ENCODE peak calls at places on chromosomes 7 and 10, in eight cellular contexts. R is brain microvascular endothelial cell; K is glutamatergic neuron; E is neural crest cell; L is A549; A is B cell; D is CD8-positive, alpha-beta T cell; I is endothelial cell. X is an unnamed sample.

GRCh38 chr7:107560898-107561516 is 2.7 kb downstream of the COG5 start:
- DNase-seq in R (no peak), K (no peak), E (no peak), L (no peak), A (no peak), D (no peak), I (no peak), X (no peak)

GRCh38 chr7:21345361-21345760 is 82.5 kb upstream of the SP4 start:
- DNase-seq in R (no peak), K (no peak), E (no peak), L (no peak), A (no peak), D (no peak), I (no peak), X (no peak)

GRCh38 chr7:132709971-132710567 is 133.8 kb upstream of the PLXNA4 start:
- DNase-seq in R (peak), K (peak), E (no peak), L (peak), A (peak), D (peak), I (peak), X (no peak)

GRCh38 chr10:131841669-131842139 is 59.1 kb upstream of the PPP2R2D start:
- DNase-seq in R (no peak), K (peak), E (no peak), L (no peak), A (no peak), D (no peak), I (no peak), X (no peak)

GRCh38 chr10:75403144-75404022 is 1.8 kb upstream of the ZNF503 start:
- DNase-seq in R (no peak), K (peak), E (peak), L (peak), A (peak), D (no peak), I (peak), X (peak)

GRCh38 chr10:96168546-96168945 is 38.4 kb downstream of the ZNF518A start:
- DNase-seq in R (no peak), K (no peak), E (no peak), L (peak), A (no peak), D (no peak), I (no peak), X (no peak)

GRCh38 chr7:25795824-25796235 is 356.2 kb upstream of the NFE2L3 start:
- DNase-seq in R (peak), K (no peak), E (no peak), L (no peak), A (no peak), D (no peak), I (no peak), X (no peak)

GRCh38 chr10:10527861-10528562 is 489.7 kb upstream of the CELF2 start:
- DNase-seq in R (no peak), K (no peak), E (no peak), L (no peak), A (no peak), D (no peak), I (no peak), X (no peak)

GRCh38 chr7:154777023-154777422 is 225.9 kb downstream of the PAXIP1 start:
- DNase-seq in R (no peak), K (no peak), E (no peak), L (peak), A (no peak), D (no peak), I (no peak), X (no peak)

GRCh38 chr7:120089968-120090367 is 183.0 kb upstream of the KCND2 start:
- DNase-seq in R (no peak), K (no peak), E (no peak), L (peak), A (no peak), D (no peak), I (no peak), X (no peak)
- TF ChIP-seq CTCF in R (peak), K (no peak), E (no peak), L (no peak), A (no peak), D (no peak), I (no peak), X (peak)

DNA sequence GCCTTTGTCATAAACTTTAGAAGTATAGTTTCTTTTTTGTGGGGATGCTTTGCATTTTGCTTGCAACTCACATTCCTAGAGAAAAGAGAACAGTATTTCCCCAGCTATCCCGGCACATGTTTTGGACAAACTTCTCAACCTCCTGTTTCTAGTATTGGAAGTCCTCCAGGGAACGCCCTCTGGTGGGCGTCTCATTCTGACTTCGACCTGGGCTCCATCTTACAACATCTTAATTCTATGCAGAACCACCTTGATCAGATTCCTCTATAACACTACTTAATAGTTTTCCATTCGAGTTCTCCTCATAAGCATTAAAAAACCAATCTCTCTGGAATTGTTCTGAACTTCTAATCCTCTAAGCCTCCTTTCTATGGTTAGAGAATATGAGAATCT is 139.5 kb upstream of the FZD8 start:
- DNase-seq in R (no peak), K (no peak), E (peak), L (peak), A (peak), D (no peak), I (peak), X (no peak)
- TF ChIP-seq CTCF in R (peak), K (no peak), E (peak), L (no peak), A (no peak), D (no peak), I (peak), X (no peak)

GRCh38 chr7:97868788-97869187 is 3.4 kb downstream of the ASNS start:
- DNase-seq in R (no peak), K (no peak), E (no peak), L (no peak), A (no peak), D (no peak), I (no peak), X (no peak)

GRCh38 chr7:97868314-97868713 is 3.9 kb downstream of the ASNS start:
- DNase-seq in R (no peak), K (no peak), E (no peak), L (no peak), A (no peak), D (no peak), I (no peak), X (no peak)

GRCh38 chr7:97873606-97874005 is 1.4 kb upstream of the ASNS start:
- DNase-seq in R (no peak), K (no peak), E (no peak), L (no peak), A (no peak), D (no peak), I (no peak), X (no peak)

GRCh38 chr7:97871659-97872024 is 566 bp downstream of the ASNS start:
- DNase-seq in R (no peak), K (no peak), E (no peak), L (no peak), A (no peak), D (no peak), I (no peak), X (no peak)

GRCh38 chr7:97872025-97872669 is at the start of gene ASNS:
- DNase-seq in R (peak), K (peak), E (peak), L (peak), A (peak), D (peak), I (peak), X (peak)
- TF ChIP-seq CTCF in R (no peak), K (no peak), E (no peak), L (no peak), A (no peak), D (no peak), I (no peak), X (no peak)

GRCh38 chr7:33917661-33918060 is 12.3 kb downstream of the BMPER start:
- DNase-seq in R (no peak), K (no peak), E (no peak), L (no peak), A (no peak), D (no peak), I (no peak), X (no peak)
- TF ChIP-seq CTCF in R (no peak), K (no peak), E (no peak), L (no peak), A (no peak), D (no peak), I (no peak), X (no peak)

GRCh38 chr7:130096243-130096827 is 26.0 kb downstream of the KLHDC10 start:
- DNase-seq in R (no peak), K (no peak), E (no peak), L (no peak), A (no peak), D (no peak), I (no peak), X (no peak)
- TF ChIP-seq CTCF in R (peak), K (no peak), E (no peak), L (peak), A (no peak), D (no peak), I (no peak), X (no peak)

GRCh38 chr10:123154092-123154942 is at the start of gene BUB3:
- DNase-seq in R (peak), K (peak), E (peak), L (peak), A (peak), D (peak), I (peak), X (peak)
- TF ChIP-seq CTCF in R (peak), K (no peak), E (peak), L (no peak), A (no peak), D (no peak), I (no peak), X (no peak)

X was measured in GM13976.